ENCODE peak calls at places on chromosomes 2 and 18, in eight cellular contexts. H, N, C, T, W, E, X and S are unnamed samples.

GRCh38 chr2:89833780-89834117 is 1142.3 kb downstream of the RPIA start:
- DNase-seq in H (no peak), N (no peak), C (no peak), T (no peak), W (no peak), E (no peak), X (no peak), S (no peak)

GRCh38 chr2:98769784-98770183 is 38.9 kb upstream of the MGAT4A start:
- DNase-seq in H (no peak), N (no peak), C (no peak), T (no peak), W (no peak), E (no peak), X (no peak), S (no peak)

GRCh38 chr2:149068996-149069888 is 30.7 kb downstream of the LYPD6B start:
- DNase-seq in H (no peak), N (no peak), C (no peak), T (no peak), W (no peak), E (no peak), X (no peak), S (no peak)

GRCh38 chr18:3725100-3725499 is 275.1 kb downstream of the TGIF1 start:
- DNase-seq in H (no peak), N (no peak), C (no peak), T (no peak), W (no peak), E (no peak), X (no peak), S (no peak)

GRCh38 chr2:113760400-113760799 is 4.0 kb upstream of the SLC35F5 start:
- DNase-seq in H (no peak), N (peak), C (no peak), T (no peak), W (no peak), E (no peak), X (no peak), S (no peak)

GRCh38 chr18:79011300-79011870 is 31.8 kb downstream of the SALL3 start:
- DNase-seq in H (no peak), N (no peak), C (no peak), T (no peak), W (no peak), E (no peak), X (no peak), S (no peak)

GRCh38 chr2:74915743-74916142 is 42.7 kb upstream of the POLE4 start:
- DNase-seq in H (no peak), N (no peak), C (no peak), T (no peak), W (no peak), E (no peak), X (no peak), S (no peak)

GRCh38 chr2:199596549-199596948 is 138.8 kb upstream of the SATB2 start:
- DNase-seq in H (no peak), N (peak), C (no peak), T (no peak), W (no peak), E (no peak), X (peak), S (no peak)

GRCh38 chr2:238897911-238898311 is 50.0 kb downstream of the TWIST2 start:
- DNase-seq in H (no peak), N (no peak), C (no peak), T (no peak), W (no peak), E (no peak), X (no peak), S (no peak)

GRCh38 chr2:148930046-148930775 is 55.2 kb downstream of the KIF5C start:
- DNase-seq in H (no peak), N (no peak), C (no peak), T (no peak), W (no peak), E (no peak), X (no peak), S (no peak)

GRCh38 chr2:9637330-9637729 is 6.5 kb upstream of the YWHAQ start:
- DNase-seq in H (no peak), N (no peak), C (no peak), T (no peak), W (no peak), E (no peak), X (no peak), S (no peak)

GRCh38 chr2:240571314-240571973 is 3.2 kb downstream of the RNPEPL1 start:
- DNase-seq in H (peak), N (no peak), C (peak), T (peak), W (no peak), E (no peak), X (peak), S (no peak)

GRCh38 chr2:111186933-111187332 is 66.2 kb downstream of the BCL2L11 start:
- DNase-seq in H (no peak), N (no peak), C (no peak), T (no peak), W (no peak), E (no peak), X (no peak), S (no peak)

GRCh38 chr2:113910967-113911678 is 21.2 kb downstream of the ACTR3 start:
- DNase-seq in H (no peak), N (no peak), C (no peak), T (no peak), W (no peak), E (no peak), X (no peak), S (no peak)

GRCh38 chr2:96897491-96898134 is 27.7 kb upstream of the SEMA4C start:
- DNase-seq in H (no peak), N (no peak), C (no peak), T (no peak), W (no peak), E (no peak), X (no peak), S (no peak)

GRCh38 chr2:209472386-209472832 is 48.6 kb downstream of the MAP2 start:
- DNase-seq in H (no peak), N (no peak), C (no peak), T (no peak), W (no peak), E (no peak), X (no peak), S (no peak)

GRCh38 chr2:157333304-157334047 is 7.9 kb upstream of the ERMN start:
- DNase-seq in H (no peak), N (no peak), C (no peak), T (no peak), W (no peak), E (no peak), X (no peak), S (no peak)

GRCh38 chr2:55810621-55811020 is 113.0 kb downstream of the EFEMP1 start:
- DNase-seq in H (no peak), N (no peak), C (no peak), T (no peak), W (no peak), E (no peak), X (no peak), S (no peak)

GRCh38 chr2:64840419-64840818 is 148.8 kb upstream of the SLC1A4 start:
- DNase-seq in H (no peak), N (no peak), C (no peak), T (no peak), W (no peak), E (no peak), X (no peak), S (no peak)

GRCh38 chr18:73646196-73646595 is 501.4 kb downstream of the FBXO15 start:
- DNase-seq in H (no peak), N (no peak), C (no peak), T (no peak), W (no peak), E (no peak), X (no peak), S (no peak)

GRCh38 chr2:40820319-40820718 is 368.4 kb upstream of the SLC8A1 start:
- DNase-seq in H (no peak), N (no peak), C (no peak), T (no peak), W (no peak), E (no peak), X (no peak), S (no peak)

GRCh38 chr2:145484443-145485086 is 964.6 kb upstream of the ZEB2 start:
- DNase-seq in H (no peak), N (no peak), C (no peak), T (no peak), W (no peak), E (no peak), X (no peak), S (no peak)

GRCh38 chr2:23489471-23490400 is 104.8 kb downstream of the KLHL29 start:
- DNase-seq in H (no peak), N (peak), C (no peak), T (no peak), W (no peak), E (no peak), X (no peak), S (no peak)

GRCh38 chr18:63180333-63180732 is 139.2 kb downstream of the BCL2 start:
- DNase-seq in H (no peak), N (no peak), C (no peak), T (no peak), W (no peak), E (no peak), X (no peak), S (no peak)

GRCh38 chr18:34342960-34343359 is 118.2 kb upstream of the NOL4 start:
- DNase-seq in H (no peak), N (no peak), C (no peak), T (no peak), W (no peak), E (no peak), X (no peak), S (no peak)

GRCh38 chr2:126832757-126833156 is 65.9 kb upstream of the TEX51 start:
- DNase-seq in H (no peak), N (no peak), C (no peak), T (no peak), W (no peak), E (no peak), X (no peak), S (no peak)

GRCh38 chr18:27967938-27968803 is 208.8 kb downstream of the CDH2 start:
- DNase-seq in H (no peak), N (no peak), C (no peak), T (no peak), W (no peak), E (no peak), X (no peak), S (no peak)

GRCh38 chr2:74334931-74335333 is 8.3 kb downstream of the SLC4A5 start:
- DNase-seq in H (peak), N (peak), C (peak), T (peak), W (peak), E (peak), X (peak), S (peak)

GRCh38 chr18:45332911-45333310 is 282.4 kb upstream of the SLC14A2 start:
- DNase-seq in H (no peak), N (no peak), C (no peak), T (no peak), W (no peak), E (no peak), X (no peak), S (no peak)

GRCh38 chr2:14306268-14306950 is 326.1 kb upstream of the LRATD1 start:
- DNase-seq in H (no peak), N (no peak), C (no peak), T (no peak), W (no peak), E (no peak), X (no peak), S (no peak)

GRCh38 chr2:24793752-24794477 is 690 bp downstream of the CENPO start:
- DNase-seq in H (no peak), N (no peak), C (no peak), T (no peak), W (no peak), E (peak), X (peak), S (no peak)

GRCh38 chr2:8304821-8305766 is 376.8 kb upstream of the ID2 start:
- DNase-seq in H (no peak), N (no peak), C (peak), T (no peak), W (no peak), E (no peak), X (no peak), S (no peak)

GRCh38 chr2:8306530-8307351 is 375.1 kb upstream of the ID2 start:
- DNase-seq in H (no peak), N (no peak), C (no peak), T (no peak), W (no peak), E (no peak), X (no peak), S (no peak)

GRCh38 chr2:8300905-8301304 is 381.0 kb upstream of the ID2 start:
- DNase-seq in H (no peak), N (no peak), C (no peak), T (no peak), W (no peak), E (no peak), X (no peak), S (no peak)

GRCh38 chr2:8300216-8300615 is 381.6 kb upstream of the ID2 start:
- DNase-seq in H (no peak), N (no peak), C (no peak), T (no peak), W (no peak), E (no peak), X (no peak), S (no peak)

DNA sequence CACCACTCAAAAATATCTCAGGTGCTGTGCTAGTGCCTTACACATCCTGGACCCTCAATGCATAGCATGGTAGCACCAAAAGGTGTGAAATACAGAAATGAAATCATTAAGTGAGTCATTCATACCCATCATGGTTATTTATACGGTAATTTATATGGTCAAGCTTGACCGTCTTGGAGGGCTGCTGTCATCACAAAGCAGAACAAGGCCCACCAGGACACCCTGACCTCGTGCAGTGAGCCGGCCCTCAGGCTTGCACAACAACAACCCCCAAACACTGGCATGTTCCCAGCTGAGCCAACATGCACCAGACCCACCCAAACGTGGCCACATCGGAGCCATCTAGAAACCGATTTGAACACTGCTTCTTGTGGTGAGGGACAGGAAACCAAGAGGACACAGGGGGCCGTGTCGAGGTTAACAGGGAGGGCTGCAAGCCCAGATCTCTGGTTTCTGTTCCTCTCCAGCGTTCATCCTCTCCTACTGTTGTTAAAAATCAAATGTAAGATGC is 378.5 kb upstream of the ID2 start:
- DNase-seq in H (no peak), N (peak), C (peak), T (peak), W (peak), E (no peak), X (peak), S (peak)
- TF ChIP-seq CTCF in H (no peak), N (peak), C (no peak), T (no peak), W (no peak), E (no peak), X (no peak), S (no peak)

DNA sequence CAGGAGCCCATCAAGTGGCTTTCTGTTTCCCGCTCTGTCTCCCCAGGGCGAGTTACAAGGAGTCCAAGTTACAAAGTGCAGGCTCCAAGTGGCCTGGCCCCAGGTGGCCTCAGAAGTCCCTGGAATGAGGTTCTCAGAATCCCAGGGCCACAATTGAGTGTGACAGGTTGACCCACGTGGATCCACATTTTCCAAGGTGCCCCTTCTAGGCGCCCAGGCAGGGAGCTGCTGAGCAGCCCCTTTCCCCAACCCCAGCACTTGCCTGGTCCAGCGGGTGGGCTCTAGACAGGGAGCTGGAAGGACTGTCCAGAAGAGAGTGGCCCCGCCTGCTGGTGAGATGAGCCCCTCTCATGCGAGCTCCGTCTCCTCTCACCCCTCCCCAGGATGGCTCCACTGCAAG is 253.4 kb downstream of the CYP26B1 start:
- DNase-seq in H (peak), N (no peak), C (no peak), T (no peak), W (no peak), E (no peak), X (peak), S (no peak)
- TF ChIP-seq CTCF in H (no peak), N (no peak), C (no peak), T (no peak), W (no peak), E (no peak), X (no peak), S (no peak)

GRCh38 chr2:218988650-218989049 is 3.7 kb upstream of the FEV start:
- DNase-seq in H (peak), N (no peak), C (no peak), T (no peak), W (no peak), E (no peak), X (no peak), S (no peak)

GRCh38 chr2:218992196-218992595 is 1.0 kb downstream of the CRYBA2 start:
- DNase-seq in H (no peak), N (no peak), C (no peak), T (no peak), W (no peak), E (no peak), X (no peak), S (no peak)

GRCh38 chr2:218991674-218992168 is 1.5 kb downstream of the CRYBA2 start:
- DNase-seq in H (no peak), N (no peak), C (no peak), T (no peak), W (no peak), E (no peak), X (no peak), S (no peak)

GRCh38 chr2:218990052-218990451 is 3.2 kb downstream of the CRYBA2 start:
- DNase-seq in H (no peak), N (no peak), C (no peak), T (no peak), W (no peak), E (no peak), X (no peak), S (no peak)

GRCh38 chr2:218990612-218991011 is 2.6 kb downstream of the CRYBA2 start:
- DNase-seq in H (no peak), N (no peak), C (no peak), T (no peak), W (no peak), E (no peak), X (no peak), S (no peak)
- TF ChIP-seq CTCF in H (no peak), N (no peak), C (no peak), T (no peak), W (no peak), E (no peak), X (no peak), S (no peak)

DNA sequence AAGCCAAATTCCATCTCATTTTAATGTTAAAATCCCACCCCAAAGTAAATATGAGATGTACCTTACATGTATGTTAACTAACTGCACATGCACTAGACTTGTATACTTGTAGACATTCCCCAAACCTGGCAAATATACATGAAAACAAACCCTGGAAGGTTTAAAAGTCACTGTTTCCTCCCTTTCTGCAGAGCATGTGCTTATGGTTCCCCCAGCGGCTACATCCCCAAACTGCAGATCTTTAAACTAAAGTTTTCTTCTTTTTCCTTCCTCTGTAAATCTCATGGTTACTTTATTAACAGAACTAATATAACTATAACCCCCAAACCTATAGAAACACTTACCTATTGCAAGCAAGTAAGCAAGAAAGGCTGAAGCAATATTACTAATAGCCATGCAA is 731.5 kb downstream of the LRP1B start:
- DNase-seq in H (no peak), N (no peak), C (no peak), T (no peak), W (no peak), E (no peak), X (peak), S (no peak)
- TF ChIP-seq CTCF in H (no peak), N (no peak), C (no peak), T (no peak), W (no peak), E (peak), X (no peak), S (no peak)